ENCODE peak calls at places on chromosome 14, in nine cellular contexts. One of them, this sample, is unnamed. For H3K4me1, the result is how much of the 10 kb centered on the place peaks cover.

GRCh38 chr14:58138719-58139482 is 13.1 kb downstream of the ARMH4 start:
- DNase-seq in breast epithelium: no peak
- DNase-seq in GM23338: no peak
- DNase-seq in upper lobe of left lung: no peak
- DNase-seq in stomach: no peak
- DNase-seq in endothelial cell of umbilical vein: no peak
- DNase-seq in K562: no peak
- DNase-seq in suprapubic skin: no peak
- DNase-seq in transverse colon: no peak
- DNase-seq in this sample: no peak

GRCh38 chr14:105475916-105476845 is 1.6 kb downstream of the CRIP2 start:
- DNase-seq in breast epithelium: no peak
- DNase-seq in GM23338: peak
- DNase-seq in upper lobe of left lung: no peak
- DNase-seq in stomach: peak
- DNase-seq in endothelial cell of umbilical vein: peak
- DNase-seq in K562: no peak
- DNase-seq in suprapubic skin: no peak
- DNase-seq in transverse colon: no peak
- DNase-seq in this sample: peak

GRCh38 chr14:91230363-91231035 is 14.0 kb downstream of the GPR68 start:
- DNase-seq in breast epithelium: no peak
- DNase-seq in GM23338: no peak
- DNase-seq in upper lobe of left lung: no peak
- DNase-seq in stomach: no peak
- DNase-seq in endothelial cell of umbilical vein: no peak
- DNase-seq in K562: no peak
- DNase-seq in suprapubic skin: no peak
- DNase-seq in transverse colon: no peak
- DNase-seq in this sample: no peak

GRCh38 chr14:55438066-55438683 is 2.2 kb downstream of the TBPL2 start:
- DNase-seq in breast epithelium: no peak
- DNase-seq in GM23338: peak
- DNase-seq in upper lobe of left lung: no peak
- DNase-seq in stomach: no peak
- DNase-seq in endothelial cell of umbilical vein: peak
- DNase-seq in K562: peak
- DNase-seq in suprapubic skin: no peak
- DNase-seq in transverse colon: no peak
- DNase-seq in this sample: no peak

GRCh38 chr14:55813635-55814034 is 233.6 kb downstream of the KTN1 start:
- DNase-seq in breast epithelium: no peak
- DNase-seq in GM23338: no peak
- DNase-seq in upper lobe of left lung: no peak
- DNase-seq in stomach: no peak
- DNase-seq in endothelial cell of umbilical vein: no peak
- DNase-seq in K562: no peak
- DNase-seq in suprapubic skin: no peak
- DNase-seq in transverse colon: no peak
- DNase-seq in this sample: no peak

GRCh38 chr14:52733824-52734223 is 3.9 kb downstream of the STYX start:
- DNase-seq in breast epithelium: no peak
- DNase-seq in GM23338: no peak
- DNase-seq in upper lobe of left lung: no peak
- DNase-seq in stomach: no peak
- DNase-seq in endothelial cell of umbilical vein: no peak
- DNase-seq in K562: no peak
- DNase-seq in suprapubic skin: no peak
- DNase-seq in transverse colon: no peak
- DNase-seq in this sample: no peak

GRCh38 chr14:100861188-100861936 is 35.4 kb downstream of the MEG3 start:
- DNase-seq in breast epithelium: no peak
- DNase-seq in GM23338: no peak
- DNase-seq in upper lobe of left lung: peak
- DNase-seq in stomach: no peak
- DNase-seq in endothelial cell of umbilical vein: no peak
- DNase-seq in K562: no peak
- DNase-seq in suprapubic skin: no peak
- DNase-seq in transverse colon: no peak
- DNase-seq in this sample: peak

GRCh38 chr14:99267871-99268775 is 3.9 kb downstream of the BCL11B start:
- DNase-seq in breast epithelium: no peak
- DNase-seq in GM23338: no peak
- DNase-seq in upper lobe of left lung: no peak
- DNase-seq in stomach: no peak
- DNase-seq in endothelial cell of umbilical vein: no peak
- DNase-seq in K562: no peak
- DNase-seq in suprapubic skin: no peak
- DNase-seq in transverse colon: no peak
- DNase-seq in this sample: no peak

GRCh38 chr14:20487402-20487742 is 18.0 kb upstream of the RNASE10 start:
- DNase-seq in breast epithelium: no peak
- DNase-seq in GM23338: peak
- DNase-seq in upper lobe of left lung: no peak
- DNase-seq in stomach: no peak
- DNase-seq in endothelial cell of umbilical vein: no peak
- DNase-seq in K562: no peak
- DNase-seq in suprapubic skin: no peak
- DNase-seq in transverse colon: no peak
- DNase-seq in this sample: no peak

GRCh38 chr14:21267886-21268611 is 1.2 kb downstream of the HNRNPC start:
- DNase-seq in breast epithelium: no peak
- DNase-seq in GM23338: no peak
- DNase-seq in upper lobe of left lung: no peak
- DNase-seq in stomach: no peak
- DNase-seq in endothelial cell of umbilical vein: peak
- DNase-seq in K562: no peak
- DNase-seq in suprapubic skin: no peak
- DNase-seq in transverse colon: no peak
- DNase-seq in this sample: no peak

GRCh38 chr14:28321475-28322244 is 444.9 kb upstream of the FOXG1 start:
- DNase-seq in breast epithelium: no peak
- DNase-seq in GM23338: no peak
- DNase-seq in upper lobe of left lung: no peak
- DNase-seq in stomach: no peak
- DNase-seq in endothelial cell of umbilical vein: no peak
- DNase-seq in K562: no peak
- DNase-seq in suprapubic skin: no peak
- DNase-seq in transverse colon: no peak
- DNase-seq in this sample: no peak

GRCh38 chr14:71403673-71404072 is 496.4 kb downstream of the PCNX1 start:
- DNase-seq in breast epithelium: no peak
- DNase-seq in GM23338: peak
- DNase-seq in upper lobe of left lung: no peak
- DNase-seq in stomach: no peak
- DNase-seq in endothelial cell of umbilical vein: no peak
- DNase-seq in K562: no peak
- DNase-seq in suprapubic skin: no peak
- DNase-seq in transverse colon: peak
- DNase-seq in this sample: no peak

GRCh38 chr14:67744057-67744456 is 42.4 kb downstream of the RDH12 start:
- DNase-seq in breast epithelium: no peak
- DNase-seq in GM23338: no peak
- DNase-seq in upper lobe of left lung: no peak
- DNase-seq in stomach: no peak
- DNase-seq in endothelial cell of umbilical vein: no peak
- DNase-seq in K562: no peak
- DNase-seq in suprapubic skin: no peak
- DNase-seq in transverse colon: no peak
- DNase-seq in this sample: no peak

GRCh38 chr14:71647086-71647784 is 285.0 kb upstream of the RGS6 start:
- DNase-seq in breast epithelium: no peak
- DNase-seq in GM23338: peak
- DNase-seq in upper lobe of left lung: no peak
- DNase-seq in stomach: peak
- DNase-seq in endothelial cell of umbilical vein: no peak
- DNase-seq in K562: no peak
- DNase-seq in suprapubic skin: no peak
- DNase-seq in transverse colon: peak
- DNase-seq in this sample: no peak

GRCh38 chr14:39015360-39015961 is 87.6 kb downstream of the SEC23A start:
- DNase-seq in breast epithelium: no peak
- DNase-seq in GM23338: peak
- DNase-seq in upper lobe of left lung: no peak
- DNase-seq in stomach: no peak
- DNase-seq in endothelial cell of umbilical vein: peak
- DNase-seq in K562: peak
- DNase-seq in suprapubic skin: no peak
- DNase-seq in transverse colon: peak
- DNase-seq in this sample: no peak

GRCh38 chr14:63982156-63982555 is 129.4 kb downstream of the SYNE2 start:
- DNase-seq in breast epithelium: no peak
- DNase-seq in GM23338: no peak
- DNase-seq in upper lobe of left lung: no peak
- DNase-seq in stomach: no peak
- DNase-seq in endothelial cell of umbilical vein: no peak
- DNase-seq in K562: no peak
- DNase-seq in suprapubic skin: no peak
- DNase-seq in transverse colon: no peak
- DNase-seq in this sample: no peak

GRCh38 chr14:73049428-73049827 is 8.9 kb upstream of the RBM25 start:
- DNase-seq in breast epithelium: no peak
- DNase-seq in GM23338: no peak
- DNase-seq in upper lobe of left lung: no peak
- DNase-seq in stomach: no peak
- DNase-seq in endothelial cell of umbilical vein: no peak
- DNase-seq in K562: no peak
- DNase-seq in suprapubic skin: no peak
- DNase-seq in transverse colon: no peak
- DNase-seq in this sample: no peak

GRCh38 chr14:73753887-73754880 is 40.0 kb upstream of the PNMA1 start:
- DNase-seq in breast epithelium: no peak
- DNase-seq in GM23338: no peak
- DNase-seq in upper lobe of left lung: no peak
- DNase-seq in stomach: no peak
- DNase-seq in endothelial cell of umbilical vein: peak
- DNase-seq in K562: no peak
- DNase-seq in suprapubic skin: no peak
- DNase-seq in transverse colon: peak
- DNase-seq in this sample: peak

GRCh38 chr14:62759796-62760195 is 285.5 kb downstream of the KCNH5 start:
- DNase-seq in breast epithelium: no peak
- DNase-seq in GM23338: peak
- DNase-seq in upper lobe of left lung: no peak
- DNase-seq in stomach: no peak
- DNase-seq in endothelial cell of umbilical vein: no peak
- DNase-seq in K562: no peak
- DNase-seq in suprapubic skin: no peak
- DNase-seq in transverse colon: no peak
- DNase-seq in this sample: no peak
- TF ChIP-seq CTCF in breast epithelium: no peak
- TF ChIP-seq CTCF in GM23338: no peak
- TF ChIP-seq CTCF in upper lobe of left lung: no peak
- TF ChIP-seq CTCF in stomach: no peak
- TF ChIP-seq CTCF in endothelial cell of umbilical vein: no peak
- TF ChIP-seq CTCF in K562: no peak
- TF ChIP-seq CTCF in suprapubic skin: no peak
- TF ChIP-seq CTCF in transverse colon: no peak
- TF ChIP-seq CTCF in this sample: no peak

DNA sequence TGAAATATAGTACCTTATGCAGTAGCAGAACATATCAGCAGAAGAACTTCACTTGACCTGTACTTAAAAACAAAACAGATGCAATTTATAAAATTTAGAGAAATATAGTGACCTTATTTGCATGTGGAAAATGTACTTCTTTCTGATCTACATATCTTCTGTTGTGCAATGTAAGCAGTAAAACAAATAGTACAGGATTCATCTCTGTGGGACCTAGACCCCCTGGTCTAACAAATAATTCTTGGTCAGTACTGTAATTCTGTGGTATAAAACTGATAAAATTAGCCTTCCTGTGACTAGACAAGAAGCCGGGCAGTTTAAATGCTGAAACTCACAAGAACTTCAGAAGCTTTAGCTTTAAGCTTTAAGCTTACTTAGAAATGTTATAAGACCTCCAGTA is 21.6 kb downstream of the HIF1A start:
- DNase-seq in breast epithelium: no peak
- DNase-seq in GM23338: no peak
- DNase-seq in upper lobe of left lung: no peak
- DNase-seq in stomach: no peak
- DNase-seq in endothelial cell of umbilical vein: no peak
- DNase-seq in K562: no peak
- DNase-seq in suprapubic skin: no peak
- DNase-seq in transverse colon: no peak
- DNase-seq in this sample: no peak
- H3K4me1 ChIP-seq in breast epithelium: under half
- H3K4me1 ChIP-seq in GM23338: half or more
- H3K4me1 ChIP-seq in upper lobe of left lung: half or more
- H3K4me1 ChIP-seq in stomach: under half
- H3K4me1 ChIP-seq in endothelial cell of umbilical vein: under half
- H3K4me1 ChIP-seq in K562: under half
- H3K4me1 ChIP-seq in suprapubic skin: under half
- H3K4me1 ChIP-seq in transverse colon: under half
- H3K4me1 ChIP-seq in this sample: half or more

DNA sequence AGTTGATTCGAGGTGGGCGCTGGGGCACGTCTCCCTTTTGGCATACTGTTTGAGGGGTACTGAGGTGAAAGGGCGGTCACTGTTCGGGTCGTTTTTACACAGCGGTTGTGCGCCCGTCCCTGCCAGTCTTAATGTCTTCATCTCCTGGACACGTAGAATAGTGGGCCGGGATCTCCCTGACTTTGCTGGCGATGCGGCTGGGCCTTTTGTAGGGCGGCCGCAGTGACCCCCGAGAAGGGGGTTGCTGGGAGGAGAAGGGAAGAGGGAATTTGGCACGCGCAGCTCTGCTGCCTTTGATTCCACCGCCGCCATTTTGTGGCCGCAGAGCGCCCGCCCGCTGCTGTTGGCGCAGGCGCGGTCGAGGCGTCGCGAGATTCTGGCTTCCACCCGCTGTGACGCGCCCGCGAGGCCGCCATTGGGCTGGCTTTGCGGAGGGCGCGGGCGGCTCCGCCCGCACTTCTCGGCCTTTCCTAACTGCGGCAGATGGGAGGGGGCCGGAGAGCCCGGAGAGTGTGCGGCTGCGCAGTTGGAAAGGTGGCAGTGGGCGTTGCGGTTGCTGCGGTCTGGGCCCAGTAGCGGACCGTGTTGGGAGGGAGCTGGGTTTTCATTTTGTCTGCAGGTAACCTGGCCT is 542 bp downstream of the SRSF5 start:
- DNase-seq in breast epithelium: peak
- DNase-seq in GM23338: peak
- DNase-seq in upper lobe of left lung: peak
- DNase-seq in stomach: peak
- DNase-seq in endothelial cell of umbilical vein: peak
- DNase-seq in K562: peak
- DNase-seq in suprapubic skin: peak
- DNase-seq in transverse colon: peak
- DNase-seq in this sample: peak
- TF ChIP-seq POLR2AphosphoS5 in breast epithelium: peak
- TF ChIP-seq POLR2AphosphoS5 in GM23338: no peak
- TF ChIP-seq POLR2AphosphoS5 in upper lobe of left lung: peak
- TF ChIP-seq POLR2AphosphoS5 in stomach: peak
- TF ChIP-seq POLR2AphosphoS5 in endothelial cell of umbilical vein: peak
- TF ChIP-seq POLR2AphosphoS5 in K562: peak
- TF ChIP-seq POLR2AphosphoS5 in suprapubic skin: peak
- TF ChIP-seq POLR2AphosphoS5 in transverse colon: peak
- TF ChIP-seq POLR2AphosphoS5 in this sample: peak

GRCh38 chr14:65604946-65605345 is 192.4 kb downstream of the FUT8 start:
- DNase-seq in breast epithelium: no peak
- DNase-seq in GM23338: no peak
- DNase-seq in upper lobe of left lung: no peak
- DNase-seq in stomach: no peak
- DNase-seq in endothelial cell of umbilical vein: peak
- DNase-seq in K562: no peak
- DNase-seq in suprapubic skin: no peak
- DNase-seq in transverse colon: no peak
- DNase-seq in this sample: no peak
- TF ChIP-seq CTCF in breast epithelium: no peak
- TF ChIP-seq CTCF in GM23338: no peak
- TF ChIP-seq CTCF in upper lobe of left lung: no peak
- TF ChIP-seq CTCF in stomach: no peak
- TF ChIP-seq CTCF in endothelial cell of umbilical vein: no peak
- TF ChIP-seq CTCF in K562: peak
- TF ChIP-seq CTCF in suprapubic skin: no peak
- TF ChIP-seq CTCF in transverse colon: peak
- TF ChIP-seq CTCF in this sample: no peak